ENCODE peak calls at places on chromosomes 4 and X, in seven cellular contexts. T, L, S, E, V, N and X are unnamed samples.

GRCh38 chr4:184396001-184396400 is 78.3 kb downstream of the IRF2 start:
- DNase-seq in T (peak), L (no peak), S (no peak), E (no peak), V (no peak), N (no peak), X (no peak)

GRCh38 chr4:134632056-134632455 is 430.5 kb upstream of the PABPC4L start:
- DNase-seq in T (no peak), L (no peak), S (no peak), E (no peak), V (no peak), N (no peak), X (no peak)

GRCh38 chr4:6111354-6111930 is 88.9 kb downstream of the JAKMIP1 start:
- DNase-seq in T (no peak), L (no peak), S (no peak), E (no peak), V (no peak), N (no peak), X (no peak)

GRCh38 chr4:20368926-20369325 is 117.2 kb downstream of the SLIT2 start:
- DNase-seq in T (no peak), L (peak), S (no peak), E (peak), V (no peak), N (no peak), X (no peak)

GRCh38 chr4:24032371-24032989 is 142.6 kb upstream of the PPARGC1A start:
- DNase-seq in T (no peak), L (peak), S (no peak), E (no peak), V (no peak), N (no peak), X (no peak)

GRCh38 chrX:130555757-130556156 is 154.0 kb downstream of the RBMX2 start:
- DNase-seq in T (no peak), L (no peak), S (no peak), E (no peak), V (no peak), N (no peak), X (no peak)

GRCh38 chr4:10299601-10300000 is 157.6 kb downstream of the ZNF518B start:
- DNase-seq in T (no peak), L (no peak), S (no peak), E (peak), V (no peak), N (no peak), X (no peak)

GRCh38 chrX:119455264-119455663 is 13.0 kb upstream of the SLC25A5 start:
- DNase-seq in T (no peak), L (peak), S (no peak), E (peak), V (no peak), N (no peak), X (no peak)

GRCh38 chrX:119218198-119218597 is 17.9 kb upstream of the PGRMC1 start:
- DNase-seq in T (no peak), L (no peak), S (no peak), E (peak), V (peak), N (no peak), X (no peak)

GRCh38 chr4:17773125-17773698 is 8.2 kb downstream of the FAM184B start:
- DNase-seq in T (no peak), L (no peak), S (no peak), E (no peak), V (no peak), N (no peak), X (peak)

GRCh38 chr4:181870326-181870725 is 372.9 kb upstream of the TENM3 start:
- DNase-seq in T (no peak), L (peak), S (no peak), E (peak), V (no peak), N (no peak), X (no peak)

GRCh38 chr4:162347492-162348213 is 183.9 kb upstream of the FSTL5 start:
- DNase-seq in T (no peak), L (no peak), S (no peak), E (no peak), V (no peak), N (no peak), X (no peak)

GRCh38 chrX:154481911-154482601 is 3.0 kb upstream of the LAGE3 start:
- DNase-seq in T (no peak), L (no peak), S (no peak), E (no peak), V (no peak), N (no peak), X (no peak)

GRCh38 chrX:112688242-112688641 is 8.5 kb upstream of the LHFPL1 start:
- DNase-seq in T (no peak), L (no peak), S (no peak), E (no peak), V (no peak), N (no peak), X (no peak)

GRCh38 chr4:35793045-35793722 is 451.1 kb downstream of the ARAP2 start:
- DNase-seq in T (no peak), L (peak), S (no peak), E (no peak), V (no peak), N (no peak), X (peak)

GRCh38 chr4:127249066-127249766 is 383.5 kb upstream of the INTU start:
- DNase-seq in T (no peak), L (peak), S (peak), E (no peak), V (peak), N (no peak), X (no peak)

GRCh38 chrX:101617211-101618191 is at the start of gene ARMCX6:
- DNase-seq in T (peak), L (peak), S (no peak), E (peak), V (peak), N (peak), X (no peak)

GRCh38 chr4:168667936-168668335 is 171.1 kb downstream of the PALLD start:
- DNase-seq in T (no peak), L (no peak), S (no peak), E (no peak), V (no peak), N (no peak), X (no peak)

GRCh38 chr4:157072002-157072401 is 3.9 kb upstream of the GLRB start:
- DNase-seq in T (no peak), L (peak), S (peak), E (peak), V (no peak), N (no peak), X (no peak)

GRCh38 chr4:83109480-83110221 is 4.9 kb downstream of the PLAC8 start:
- DNase-seq in T (peak), L (peak), S (no peak), E (peak), V (peak), N (peak), X (no peak)

GRCh38 chr4:1898681-1899080 is 27.5 kb downstream of the NSD2 start:
- DNase-seq in T (no peak), L (no peak), S (no peak), E (no peak), V (no peak), N (no peak), X (no peak)

GRCh38 chr4:56671860-56672259 is 9.2 kb downstream of the HOPX start:
- DNase-seq in T (no peak), L (peak), S (no peak), E (no peak), V (no peak), N (no peak), X (no peak)

GRCh38 chrX:72572248-72573157 is at the start of gene HDAC8:
- DNase-seq in T (peak), L (peak), S (no peak), E (peak), V (peak), N (peak), X (peak)

GRCh38 chr4:173990126-173990878 is 293.2 kb downstream of the FBXO8 start:
- DNase-seq in T (no peak), L (peak), S (peak), E (peak), V (peak), N (no peak), X (no peak)

GRCh38 chrX:15946783-15947550 is 92.4 kb upstream of the AP1S2 start:
- DNase-seq in T (no peak), L (peak), S (peak), E (peak), V (no peak), N (no peak), X (no peak)

GRCh38 chr4:83771113-83771705 is 235.3 kb downstream of the GPAT3 start:
- DNase-seq in T (no peak), L (peak), S (peak), E (peak), V (peak), N (no peak), X (peak)

GRCh38 chrX:136868283-136869055 is 12.1 kb downstream of the RBMX start:
- DNase-seq in T (no peak), L (no peak), S (no peak), E (no peak), V (no peak), N (no peak), X (no peak)

GRCh38 chrX:3262906-3263305 is 83.5 kb downstream of the MXRA5 start:
- DNase-seq in T (no peak), L (peak), S (peak), E (peak), V (no peak), N (no peak), X (peak)

GRCh38 chr4:114479595-114479994 is 119.0 kb upstream of the UGT8 start:
- DNase-seq in T (no peak), L (no peak), S (no peak), E (no peak), V (no peak), N (no peak), X (no peak)

GRCh38 chr4:38154681-38155588 is 194.7 kb downstream of the PTTG2 start:
- DNase-seq in T (no peak), L (no peak), S (no peak), E (no peak), V (peak), N (no peak), X (peak)

GRCh38 chr4:47528651-47529050 is 43.6 kb downstream of the ATP10D start:
- DNase-seq in T (no peak), L (peak), S (no peak), E (peak), V (no peak), N (no peak), X (no peak)

GRCh38 chr4:51851090-51851936 is 8.4 kb downstream of the DCUN1D4 start:
- DNase-seq in T (no peak), L (no peak), S (no peak), E (no peak), V (no peak), N (no peak), X (no peak)

GRCh38 chr4:109803924-109804571 is 2.2 kb upstream of the CFI start:
- DNase-seq in T (no peak), L (peak), S (no peak), E (peak), V (peak), N (no peak), X (peak)

GRCh38 chr4:185774815-185775684 is 36.9 kb downstream of the SORBS2 start:
- DNase-seq in T (no peak), L (peak), S (peak), E (peak), V (no peak), N (no peak), X (peak)

GRCh38 chr4:140186651-140187315 is 32.8 kb upstream of the MAML3 start:
- DNase-seq in T (peak), L (peak), S (no peak), E (peak), V (no peak), N (no peak), X (peak)

GRCh38 chr4:80151981-80152380 is 45.3 kb upstream of the PRDM8 start:
- DNase-seq in T (no peak), L (no peak), S (no peak), E (no peak), V (no peak), N (no peak), X (no peak)

GRCh38 chr4:168162604-168163003 is 70.3 kb downstream of the ANXA10 start:
- DNase-seq in T (no peak), L (peak), S (peak), E (no peak), V (no peak), N (no peak), X (no peak)

GRCh38 chrX:2931612-2932011 is 2.5 kb upstream of the ARSD start:
- DNase-seq in T (no peak), L (no peak), S (no peak), E (no peak), V (no peak), N (no peak), X (no peak)

GRCh38 chr4:180809439-180809838 is 1433.8 kb upstream of the TENM3 start:
- DNase-seq in T (no peak), L (peak), S (peak), E (no peak), V (no peak), N (no peak), X (no peak)